ENCODE peak calls at places on chromosomes 11 and 22, in five cellular contexts. K is lower leg skin, X is heart left ventricle, Y is suprapubic skin, I is uterus. H is an unnamed sample.
A peak's percentile ranks its signal among the peaks of the same experiment; 100 is the strongest.

GRCh38 chr11:5689551-5689983 is at the start of gene TRIM22:
- DNase-seq in K (no peak), X (peak; percentile 46), Y (no peak), I (peak; percentile 37), H (no peak)

GRCh38 chr11:104323841-104324240 is 159.9 kb upstream of the PDGFD start:
- DNase-seq in K (no peak), X (no peak), Y (no peak), I (no peak), H (no peak)

GRCh38 chr11:108586600-108586999 is 7.0 kb downstream of the EXPH5 start:
- DNase-seq in K (no peak), X (no peak), Y (no peak), I (no peak), H (no peak)

GRCh38 chr11:112179601-112180000 is 4.3 kb downstream of the BCO2 start:
- DNase-seq in K (no peak), X (no peak), Y (no peak), I (no peak), H (no peak)

GRCh38 chr11:93849751-93850584 is 450 bp downstream of the VSTM5 start:
- DNase-seq in K (no peak), X (peak; percentile 15), Y (no peak), I (no peak), H (peak; percentile 74)

GRCh38 chr22:45911601-45912271 is 65.2 kb downstream of the WNT7B start:
- DNase-seq in K (peak; percentile 94), X (peak; percentile 66), Y (no peak), I (no peak), H (no peak)

GRCh38 chr11:64233913-64234839 is at the start of gene VEGFB:
- DNase-seq in K (peak; percentile 94), X (peak; percentile 85), Y (peak; percentile 85), I (peak; percentile 71), H (no peak)

GRCh38 chr22:44430716-44431115 is 67.3 kb downstream of the RTL6 start:
- DNase-seq in K (peak; percentile 52), X (no peak), Y (no peak), I (no peak), H (no peak)

GRCh38 chr11:9600651-9601040 is 27.2 kb downstream of the WEE1 start:
- DNase-seq in K (no peak), X (no peak), Y (no peak), I (no peak), H (peak; percentile 37)

GRCh38 chr11:45062974-45063635 is 83.3 kb upstream of the PRDM11 start:
- DNase-seq in K (no peak), X (no peak), Y (no peak), I (no peak), H (no peak)

GRCh38 chr11:28964811-28965210 is 856.6 kb downstream of the METTL15 start:
- DNase-seq in K (no peak), X (no peak), Y (no peak), I (no peak), H (no peak)

GRCh38 chr22:19506212-19506611 is 18.0 kb downstream of the CLDN5 start:
- DNase-seq in K (peak; percentile 80), X (no peak), Y (no peak), I (no peak), H (no peak)
- TF ChIP-seq POLR2A in K (no peak), X (no peak), Y (no peak), I (no peak), H (no peak)

DNA sequence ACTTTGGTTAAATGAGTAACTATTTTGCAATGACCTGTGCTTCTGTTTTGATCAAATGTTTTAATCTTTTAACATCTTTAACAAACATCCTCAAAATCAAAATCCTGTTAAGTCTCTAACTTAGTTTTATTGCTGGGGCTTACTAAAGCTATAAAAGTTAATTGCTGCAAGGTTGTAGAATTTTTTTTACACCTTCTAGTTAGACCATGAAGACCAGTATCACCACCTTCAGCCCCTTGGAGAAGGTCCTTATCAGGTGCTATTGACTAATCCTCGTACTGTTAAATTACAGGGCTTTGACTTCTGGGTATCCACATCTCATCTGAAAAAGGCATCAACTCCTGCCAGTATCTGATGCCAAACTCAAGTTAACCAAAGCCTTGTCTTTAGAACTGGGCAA is 12.3 kb upstream of the CABP2 start:
- DNase-seq in K (no peak), X (no peak), Y (no peak), I (no peak), H (no peak)
- H3K4me3 ChIP-seq in K (no peak overlapping the region), X (no peak overlapping the region), Y (no peak overlapping the region), I (no peak overlapping the region), H (no peak overlapping the region)

DNA sequence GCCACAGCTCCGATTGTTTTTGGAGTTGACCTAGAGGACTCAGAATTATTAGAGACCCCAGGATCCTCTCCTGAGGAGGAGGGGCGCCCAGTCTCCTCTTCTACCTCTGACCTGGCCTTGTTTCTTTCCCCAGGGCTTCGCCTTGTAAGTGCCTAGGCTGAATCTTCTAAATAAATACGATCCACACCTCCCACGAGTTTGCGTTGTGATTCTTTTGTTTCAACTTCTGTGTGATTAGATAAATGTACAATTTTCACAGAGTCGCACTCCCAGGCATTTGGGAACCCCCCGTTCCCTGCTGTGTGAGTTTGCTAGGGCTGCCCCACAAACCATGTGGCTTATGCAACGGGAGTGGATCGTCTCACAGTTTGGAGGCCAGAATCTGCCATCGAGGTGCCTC is 1.2 kb downstream of the KRTAP5-8 start:
- DNase-seq in K (no peak), X (no peak), Y (no peak), I (no peak), H (no peak)
- TF ChIP-seq POLR2A in K (no peak), X (no peak), Y (no peak), I (no peak), H (no peak)

DNA sequence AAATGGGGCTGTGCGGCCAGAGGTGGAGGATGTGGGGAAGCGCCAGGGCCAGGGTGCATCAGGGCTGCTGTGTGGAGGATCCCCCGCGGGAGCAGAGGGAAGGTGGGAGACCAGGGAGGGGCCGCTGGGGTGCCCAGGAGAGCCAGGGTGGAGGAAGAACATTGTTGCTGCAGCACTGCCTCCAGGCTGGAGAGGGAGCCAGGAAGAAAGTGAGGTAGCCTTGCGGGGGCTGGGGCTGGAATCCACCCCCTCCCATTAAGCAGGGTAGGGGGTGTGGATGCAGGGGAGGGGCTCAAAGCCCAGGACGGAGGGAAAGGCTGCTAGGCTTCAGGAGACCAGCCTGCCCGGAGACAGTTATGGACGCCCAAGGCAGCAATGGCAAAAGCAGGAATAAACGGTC is 15.1 kb downstream of the CABP7 start:
- DNase-seq in K (no peak), X (no peak), Y (no peak), I (no peak), H (no peak)
- H3K4me3 ChIP-seq in K (no peak overlapping the region), X (no peak overlapping the region), Y (no peak overlapping the region), I (no peak overlapping the region), H (no peak overlapping the region)

GRCh38 chr22:31342389-31343125 is 3.6 kb downstream of the PATZ1 start:
- DNase-seq in K (no peak), X (no peak), Y (no peak), I (no peak), H (no peak)
- TF ChIP-seq POLR2A in K (no peak), X (no peak), Y (no peak), I (no peak), H (no peak)

GRCh38 chr11:60922906-60923305 is 1.4 kb upstream of the TMEM132A start:
- DNase-seq in K (no peak), X (no peak), Y (peak; percentile 26), I (no peak), H (no peak)

GRCh38 chr11:60924906-60925684 is 835 bp downstream of the TMEM132A start:
- DNase-seq in K (no peak), X (no peak), Y (no peak), I (no peak), H (no peak)

GRCh38 chr11:60923326-60923725 is 934 bp upstream of the TMEM132A start:
- DNase-seq in K (no peak), X (no peak), Y (no peak), I (no peak), H (no peak)

GRCh38 chr11:60924110-60924905 is at the start of gene TMEM132A:
- DNase-seq in K (peak; percentile 93), X (peak; percentile 74), Y (no peak), I (peak; percentile 65), H (no peak)

GRCh38 chr11:60923800-60924109 is 505 bp upstream of the TMEM132A start:
- DNase-seq in K (no peak), X (no peak), Y (no peak), I (no peak), H (no peak)
- H3K4me3 ChIP-seq in K (no peak overlapping the region), X (peak overlapping the region; percentile 77), Y (peak overlapping the region; percentile 57), I (no peak overlapping the region), H (peak overlapping the region; percentile 60)

GRCh38 chr11:12088047-12088481 is 22.3 kb upstream of the MICAL2 start:
- DNase-seq in K (peak; percentile 89), X (peak; percentile 72), Y (peak; percentile 68), I (no peak), H (no peak)
- TF ChIP-seq POLR2A in K (no peak), X (no peak), Y (no peak), I (no peak), H (no peak)

H was measured in vagina.